ENCODE peak calls at places on chromosomes 4 and X, in ten cellular contexts. L, B, Y, H, I, Q, G, A, R and U are unnamed samples.

GRCh38 chrX:107207089-107207488 is 678 bp downstream of the DNAAF6 start:
- DNase-seq in L (no peak), B (no peak), Y (no peak), H (no peak), I (no peak), Q (no peak), G (no peak), A (no peak), R (no peak), U (no peak)

GRCh38 chrX:132505116-132505515 is 16.3 kb upstream of the MBNL3 start:
- DNase-seq in L (no peak), B (no peak), Y (no peak), H (no peak), I (no peak), Q (no peak), G (no peak), A (no peak), R (no peak), U (no peak)

GRCh38 chr4:159425749-159426376 is 323.0 kb downstream of the RAPGEF2 start:
- DNase-seq in L (no peak), B (no peak), Y (no peak), H (no peak), I (no peak), Q (no peak), G (no peak), A (no peak), R (no peak), U (no peak)

GRCh38 chrX:21166302-21166982 is 207.8 kb upstream of the CNKSR2 start:
- DNase-seq in L (no peak), B (peak; percentile 11), Y (no peak), H (no peak), I (no peak), Q (no peak), G (no peak), A (peak; percentile 1), R (no peak), U (no peak)

GRCh38 chrX:134484039-134484438 is 24.1 kb downstream of the HPRT1 start:
- DNase-seq in L (no peak), B (no peak), Y (no peak), H (peak; percentile 72), I (no peak), Q (no peak), G (no peak), A (peak; percentile 27), R (no peak), U (no peak)

GRCh38 chrX:8341814-8342590 is 122.6 kb upstream of the VCX3B start:
- DNase-seq in L (no peak), B (no peak), Y (no peak), H (no peak), I (no peak), Q (no peak), G (no peak), A (peak; percentile 21), R (no peak), U (no peak)

GRCh38 chr4:153260553-153261306 is 56.5 kb downstream of the TRIM2 start:
- DNase-seq in L (no peak), B (no peak), Y (no peak), H (peak; percentile 55), I (no peak), Q (no peak), G (no peak), A (peak; percentile 14), R (no peak), U (no peak)

GRCh38 chr4:108247511-108248088 is 78.9 kb upstream of the LEF1 start:
- DNase-seq in L (no peak), B (peak; percentile 17), Y (peak; percentile 59), H (peak; percentile 49), I (no peak), Q (peak; percentile 5), G (no peak), A (no peak), R (no peak), U (no peak)

GRCh38 chrX:7192871-7193270 is 44.9 kb upstream of the PUDP start:
- DNase-seq in L (no peak), B (no peak), Y (no peak), H (no peak), I (no peak), Q (no peak), G (no peak), A (no peak), R (no peak), U (no peak)

GRCh38 chr4:108045687-108046024 is 56.0 kb downstream of the HADH start:
- DNase-seq in L (no peak), B (no peak), Y (no peak), H (no peak), I (no peak), Q (no peak), G (no peak), A (no peak), R (no peak), U (no peak)